ENCODE peak calls at places on chromosomes 3 and 15, in four cellular contexts. One of them, this sample, is unnamed. For H3K9me3 and H3K4me1, the result is how much of the 10 kb centered on the place peaks cover.

GRCh38 chr15:85044251-85044853 is 62.7 kb downstream of the PDE8A start:
- DNase-seq in cardiac muscle cell: peak
- DNase-seq in transverse colon: peak
- DNase-seq in aorta: no peak
- DNase-seq in this sample: peak

GRCh38 chr3:150238995-150239612 is 169.0 kb upstream of the TSC22D2 start:
- DNase-seq in cardiac muscle cell: no peak
- DNase-seq in transverse colon: peak
- DNase-seq in aorta: no peak
- DNase-seq in this sample: no peak

GRCh38 chr3:101928890-101929289 is 79.6 kb downstream of the NFKBIZ start:
- DNase-seq in cardiac muscle cell: peak
- DNase-seq in transverse colon: no peak
- DNase-seq in aorta: no peak
- DNase-seq in this sample: no peak

GRCh38 chr15:52224211-52224610 is 33.0 kb upstream of the GNB5 start:
- DNase-seq in cardiac muscle cell: no peak
- DNase-seq in transverse colon: no peak
- DNase-seq in aorta: no peak
- DNase-seq in this sample: no peak

GRCh38 chr3:30299674-30300423 is 306.6 kb upstream of the TGFBR2 start:
- DNase-seq in cardiac muscle cell: no peak
- DNase-seq in transverse colon: no peak
- DNase-seq in aorta: no peak
- DNase-seq in this sample: no peak

GRCh38 chr15:92801412-92801773 is 98.7 kb upstream of the CHD2 start:
- DNase-seq in cardiac muscle cell: peak
- DNase-seq in transverse colon: peak
- DNase-seq in aorta: peak
- DNase-seq in this sample: no peak

GRCh38 chr3:172112348-172113123 is 73.2 kb downstream of the FNDC3B start:
- DNase-seq in cardiac muscle cell: no peak
- DNase-seq in transverse colon: no peak
- DNase-seq in aorta: no peak
- DNase-seq in this sample: no peak

GRCh38 chr3:194265505-194265892 is 85.6 kb downstream of the CPN2 start:
- DNase-seq in cardiac muscle cell: peak
- DNase-seq in transverse colon: peak
- DNase-seq in aorta: peak
- DNase-seq in this sample: no peak

GRCh38 chr3:142886938-142887337 is 1.9 kb downstream of the PCOLCE2 start:
- DNase-seq in cardiac muscle cell: peak
- DNase-seq in transverse colon: no peak
- DNase-seq in aorta: no peak
- DNase-seq in this sample: no peak

GRCh38 chr3:142273501-142273900 is 48.1 kb upstream of the GK5 start:
- DNase-seq in cardiac muscle cell: no peak
- DNase-seq in transverse colon: no peak
- DNase-seq in aorta: no peak
- DNase-seq in this sample: no peak

GRCh38 chr3:157128771-157129671 is 30.9 kb downstream of the CCNL1 start:
- DNase-seq in cardiac muscle cell: peak
- DNase-seq in transverse colon: peak
- DNase-seq in aorta: peak
- DNase-seq in this sample: no peak

GRCh38 chr3:72275296-72275820 is 490.4 kb upstream of the PROK2 start:
- DNase-seq in cardiac muscle cell: no peak
- DNase-seq in transverse colon: no peak
- DNase-seq in aorta: no peak
- DNase-seq in this sample: no peak

GRCh38 chr3:32836601-32837000 is 18.8 kb downstream of the TRIM71 start:
- DNase-seq in cardiac muscle cell: no peak
- DNase-seq in transverse colon: no peak
- DNase-seq in aorta: no peak
- DNase-seq in this sample: no peak

DNA sequence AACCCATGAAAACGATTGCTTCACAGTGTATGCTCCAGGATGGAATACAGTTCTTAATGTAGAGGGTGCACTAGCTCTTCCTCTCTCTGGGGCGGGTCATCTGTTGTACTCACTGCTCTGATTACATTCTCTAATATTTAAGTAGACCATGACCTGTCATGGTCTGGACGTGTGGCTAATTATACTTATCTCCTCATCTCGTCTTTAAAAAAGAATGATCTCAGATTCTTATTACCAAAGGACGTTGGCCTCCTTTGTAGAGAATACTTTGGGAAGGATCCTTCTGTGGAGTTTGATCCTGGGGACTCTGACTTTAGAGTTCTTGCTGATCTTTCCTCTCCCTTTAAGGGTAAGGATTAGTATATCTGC is 48.4 kb upstream of the TRAK1 start:
- DNase-seq in cardiac muscle cell: peak
- DNase-seq in transverse colon: no peak
- DNase-seq in aorta: no peak
- DNase-seq in this sample: no peak
- H3K4me3 ChIP-seq in cardiac muscle cell: no peak
- H3K4me3 ChIP-seq in transverse colon: no peak
- H3K4me3 ChIP-seq in aorta: no peak
- H3K4me3 ChIP-seq in this sample: no peak

GRCh38 chr15:22229971-22230815 is 149.9 kb downstream of the OR4M2 start:
- DNase-seq in cardiac muscle cell: no peak
- DNase-seq in transverse colon: no peak
- DNase-seq in aorta: no peak
- DNase-seq in this sample: no peak

GRCh38 chr15:22227961-22228762 is 147.8 kb downstream of the OR4M2 start:
- DNase-seq in cardiac muscle cell: no peak
- DNase-seq in transverse colon: no peak
- DNase-seq in aorta: no peak
- DNase-seq in this sample: no peak

GRCh38 chr15:22224241-22224671 is 143.9 kb downstream of the OR4M2 start:
- DNase-seq in cardiac muscle cell: no peak
- DNase-seq in transverse colon: no peak
- DNase-seq in aorta: no peak
- DNase-seq in this sample: no peak

GRCh38 chr15:22226034-22226790 is 145.9 kb downstream of the OR4M2 start:
- DNase-seq in cardiac muscle cell: no peak
- DNase-seq in transverse colon: no peak
- DNase-seq in aorta: no peak
- DNase-seq in this sample: no peak

GRCh38 chr15:22227411-22227810 is 147.1 kb downstream of the OR4M2 start:
- DNase-seq in cardiac muscle cell: no peak
- DNase-seq in transverse colon: no peak
- DNase-seq in aorta: no peak
- DNase-seq in this sample: no peak
- H3K9me3 ChIP-seq in cardiac muscle cell: under half
- H3K9me3 ChIP-seq in transverse colon: under half
- H3K9me3 ChIP-seq in aorta: under half
- H3K9me3 ChIP-seq in this sample: under half

DNA sequence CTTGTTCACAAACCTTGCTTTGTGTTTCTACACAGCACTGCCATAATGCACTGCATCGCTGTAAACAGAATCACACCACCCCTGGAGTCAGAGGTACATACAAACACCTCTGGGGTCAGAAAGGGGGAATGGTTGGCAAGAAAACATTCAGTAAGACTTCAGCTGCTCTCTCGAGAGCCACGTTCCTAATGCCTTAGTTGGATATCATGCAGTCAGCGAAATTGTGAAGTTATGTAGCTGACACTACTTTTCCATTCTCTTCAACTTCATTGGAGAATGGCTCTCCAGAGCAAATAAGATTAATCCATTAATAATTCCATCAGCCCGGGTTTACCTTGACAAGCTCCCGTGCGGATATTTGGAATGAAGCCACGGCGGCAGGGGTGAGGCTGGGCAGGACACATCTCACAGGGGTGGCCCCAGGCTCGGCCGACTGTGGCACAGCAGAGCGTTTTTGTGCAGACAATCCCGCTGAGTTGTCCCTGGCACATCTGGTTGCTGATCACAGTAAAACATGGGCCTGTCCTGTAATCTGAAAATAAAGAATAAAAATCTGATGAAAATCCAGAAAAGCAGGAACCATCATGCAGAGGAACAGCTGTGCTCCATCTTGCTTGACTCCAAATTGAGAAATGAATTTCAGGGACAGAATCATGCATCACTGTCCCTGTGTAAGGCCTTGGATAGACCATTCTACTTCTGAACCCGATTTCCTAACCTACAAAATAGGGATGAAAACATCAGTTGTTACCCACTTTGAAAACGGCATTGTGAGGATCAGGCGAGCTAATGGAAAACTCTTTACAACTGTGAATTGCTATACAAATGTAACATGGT is 108.0 kb downstream of the FBN1 start:
- DNase-seq in cardiac muscle cell: peak
- DNase-seq in transverse colon: no peak
- DNase-seq in aorta: no peak
- DNase-seq in this sample: no peak
- H3K4me1 ChIP-seq in cardiac muscle cell: under half
- H3K4me1 ChIP-seq in transverse colon: under half
- H3K4me1 ChIP-seq in aorta: under half
- H3K4me1 ChIP-seq in this sample: under half

GRCh38 chr3:3800076-3800448 is 831 bp downstream of the LRRN1 start:
- DNase-seq in cardiac muscle cell: no peak
- DNase-seq in transverse colon: no peak
- DNase-seq in aorta: peak
- DNase-seq in this sample: peak

GRCh38 chr3:3801510-3801841 is 2.2 kb downstream of the LRRN1 start:
- DNase-seq in cardiac muscle cell: no peak
- DNase-seq in transverse colon: no peak
- DNase-seq in aorta: no peak
- DNase-seq in this sample: no peak

GRCh38 chr3:3802021-3802420 is 2.8 kb downstream of the LRRN1 start:
- DNase-seq in cardiac muscle cell: no peak
- DNase-seq in transverse colon: no peak
- DNase-seq in aorta: no peak
- DNase-seq in this sample: no peak

GRCh38 chr3:3799173-3800075 is at the start of gene LRRN1:
- DNase-seq in cardiac muscle cell: no peak
- DNase-seq in transverse colon: peak
- DNase-seq in aorta: peak
- DNase-seq in this sample: peak

GRCh38 chr3:3800685-3801509 is 1.7 kb downstream of the LRRN1 start:
- DNase-seq in cardiac muscle cell: no peak
- DNase-seq in transverse colon: no peak
- DNase-seq in aorta: peak
- DNase-seq in this sample: no peak
- H3K4me3 ChIP-seq in cardiac muscle cell: peak
- H3K4me3 ChIP-seq in transverse colon: peak
- H3K4me3 ChIP-seq in aorta: peak
- H3K4me3 ChIP-seq in this sample: no peak

GRCh38 chr3:61568127-61568526 is 6.8 kb downstream of the PTPRG start:
- DNase-seq in cardiac muscle cell: no peak
- DNase-seq in transverse colon: no peak
- DNase-seq in aorta: no peak
- DNase-seq in this sample: no peak
- H3K9me3 ChIP-seq in cardiac muscle cell: under half
- H3K9me3 ChIP-seq in transverse colon: under half
- H3K9me3 ChIP-seq in aorta: under half
- H3K9me3 ChIP-seq in this sample: under half

GRCh38 chr3:152426393-152426792 is 157.7 kb downstream of the MBNL1 start:
- DNase-seq in cardiac muscle cell: no peak
- DNase-seq in transverse colon: no peak
- DNase-seq in aorta: no peak
- DNase-seq in this sample: no peak
- H3K4me1 ChIP-seq in cardiac muscle cell: under half
- H3K4me1 ChIP-seq in transverse colon: under half
- H3K4me1 ChIP-seq in aorta: under half
- H3K4me1 ChIP-seq in this sample: under half

DNA sequence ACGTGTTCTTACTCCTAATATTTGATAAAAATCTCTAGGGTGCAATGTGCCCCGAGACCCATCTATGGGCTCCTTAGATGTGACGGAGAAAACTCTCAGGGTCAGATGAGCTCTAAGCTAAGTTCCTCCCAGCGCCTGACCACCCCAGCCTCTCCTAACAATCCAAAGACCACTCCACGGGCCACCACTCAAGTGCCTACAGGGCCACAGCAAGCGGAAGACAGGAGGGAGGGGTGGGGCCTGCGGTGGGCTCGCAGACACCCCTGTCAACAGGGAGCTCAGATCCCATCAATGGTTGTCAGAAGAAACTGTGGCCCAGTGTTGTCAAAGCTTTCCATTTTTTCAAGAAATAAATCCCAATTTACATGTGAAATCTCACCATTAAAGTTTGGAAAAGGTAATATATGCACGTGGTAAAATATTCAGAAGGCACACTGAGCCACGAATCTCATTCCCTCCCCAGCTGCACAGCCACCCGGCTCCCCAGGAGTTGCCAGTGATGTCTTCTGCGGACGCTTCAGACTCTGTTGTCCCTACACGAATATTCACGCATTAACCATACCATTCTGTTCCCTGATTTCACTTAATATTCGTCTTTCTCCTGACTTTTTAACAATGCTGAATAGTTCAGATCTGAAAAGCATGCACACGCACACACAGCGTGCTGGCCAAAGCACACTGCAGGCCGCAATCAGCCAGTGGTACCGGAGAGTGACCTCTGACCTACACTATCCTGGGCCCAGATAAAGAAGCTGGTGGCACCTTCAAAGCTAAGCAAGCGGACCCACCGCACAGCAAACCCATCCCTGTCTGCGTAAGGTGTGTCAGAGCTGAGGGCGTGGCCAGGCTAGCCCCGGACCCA is 19.1 kb downstream of the TNK2 start:
- DNase-seq in cardiac muscle cell: no peak
- DNase-seq in transverse colon: no peak
- DNase-seq in aorta: no peak
- DNase-seq in this sample: no peak
- H3K4me3 ChIP-seq in cardiac muscle cell: no peak
- H3K4me3 ChIP-seq in transverse colon: no peak
- H3K4me3 ChIP-seq in aorta: no peak
- H3K4me3 ChIP-seq in this sample: no peak

GRCh38 chr3:124557-125179 is 71.9 kb upstream of the CHL1 start:
- DNase-seq in cardiac muscle cell: no peak
- DNase-seq in transverse colon: no peak
- DNase-seq in aorta: no peak
- DNase-seq in this sample: no peak

GRCh38 chr3:132378-132777 is 64.2 kb upstream of the CHL1 start:
- DNase-seq in cardiac muscle cell: no peak
- DNase-seq in transverse colon: no peak
- DNase-seq in aorta: no peak
- DNase-seq in this sample: no peak

GRCh38 chr3:131163-131889 is 65.2 kb upstream of the CHL1 start:
- DNase-seq in cardiac muscle cell: no peak
- DNase-seq in transverse colon: no peak
- DNase-seq in aorta: no peak
- DNase-seq in this sample: no peak

GRCh38 chr3:132904-133303 is 63.7 kb upstream of the CHL1 start:
- DNase-seq in cardiac muscle cell: no peak
- DNase-seq in transverse colon: no peak
- DNase-seq in aorta: no peak
- DNase-seq in this sample: no peak

GRCh38 chr3:128502-128901 is 68.1 kb upstream of the CHL1 start:
- DNase-seq in cardiac muscle cell: no peak
- DNase-seq in transverse colon: no peak
- DNase-seq in aorta: no peak
- DNase-seq in this sample: no peak
- H3K9me3 ChIP-seq in cardiac muscle cell: under half
- H3K9me3 ChIP-seq in transverse colon: under half
- H3K9me3 ChIP-seq in aorta: under half
- H3K9me3 ChIP-seq in this sample: under half